ENCODE peak calls at places on chromosome 20, in four cellular contexts. W is NCI-H1092 treated with DMSO at 0.1 percent for 48 hours, T is upper lobe of right lung, M is AG10803. C is an unnamed sample.

GRCh38 chr20:5786930-5787826 is 37.0 kb downstream of the SHLD1 start:
- DNase-seq in T (no peak), M (peak; percentile 62), W (no peak), C (no peak)

GRCh38 chr20:51480507-51481270 is 61.8 kb downstream of the NFATC2 start:
- DNase-seq in T (no peak), W (no peak), M (no peak), C (no peak)

GRCh38 chr20:33415948-33416347 is 14.6 kb upstream of the CDK5RAP1 start:
- DNase-seq in T (no peak), W (no peak), M (peak; percentile 47), C (peak; percentile 26)

GRCh38 chr20:38290829-38291581 is 13.0 kb upstream of the BPI start:
- DNase-seq in T (no peak), W (no peak), M (peak; percentile 66), C (peak; percentile 38)

GRCh38 chr20:50288128-50288623 is 97.5 kb downstream of the CEBPB start:
- DNase-seq in T (no peak), M (no peak), W (no peak), C (no peak)

GRCh38 chr20:44166008-44166407 is 21.0 kb downstream of the JPH2 start:
- DNase-seq in M (peak; percentile 85), W (no peak), T (no peak), C (no peak)

GRCh38 chr20:56566621-56567020 is 33.6 kb downstream of the FAM209B start:
- DNase-seq in W (no peak), T (no peak), M (no peak), C (no peak)

GRCh38 chr20:3727333-3728035 is 5.0 kb upstream of the HSPA12B start:
- DNase-seq in M (peak; percentile 66), W (no peak), T (peak; percentile 36), C (no peak)

GRCh38 chr20:21100590-21101452 is 5.3 kb downstream of the LINC00237 start:
- DNase-seq in W (peak; percentile 78), M (peak; percentile 32), T (peak; percentile 67), C (peak; percentile 32)

GRCh38 chr20:33181482-33182093 is 13.6 kb downstream of the BPIFA2 start:
- DNase-seq in M (no peak), T (no peak), W (no peak), C (no peak)

GRCh38 chr20:1841554-1842140 is 53.6 kb upstream of the SIRPA start:
- DNase-seq in W (no peak), T (no peak), M (peak; percentile 59), C (no peak)

GRCh38 chr20:8331740-8332412 is 199.8 kb downstream of the PLCB1 start:
- DNase-seq in M (peak; percentile 86), T (no peak), W (no peak), C (no peak)

GRCh38 chr20:57560554-57561355 is at the start of gene PCK1:
- DNase-seq in T (no peak), M (no peak), W (no peak), C (no peak)

GRCh38 chr20:37943501-37944455 is 40.9 kb downstream of the VSTM2L start:
- DNase-seq in W (no peak), M (no peak), T (peak; percentile 51), C (no peak)

GRCh38 chr20:11718474-11719094 is 199.1 kb upstream of the BTBD3 start:
- DNase-seq in M (no peak), T (no peak), W (peak; percentile 18), C (no peak)

GRCh38 chr20:63475209-63475608 is 2.8 kb upstream of the KCNQ2 start:
- DNase-seq in M (peak; percentile 19), T (no peak), W (no peak), C (no peak)

GRCh38 chr20:7775072-7775471 is 165.2 kb downstream of the HAO1 start:
- DNase-seq in W (no peak), T (no peak), M (peak; percentile 69), C (no peak)

GRCh38 chr20:13995086-13995665 is at the start of gene MACROD2:
- DNase-seq in T (peak; percentile 98), W (peak; percentile 93), M (peak; percentile 92), C (peak; percentile 92)

GRCh38 chr20:58634818-58635665 is 16.0 kb upstream of the STX16 start:
- DNase-seq in M (no peak), W (no peak), T (peak; percentile 57), C (no peak)

GRCh38 chr20:58268936-58269619 is 40.4 kb upstream of the RAB22A start:
- DNase-seq in T (no peak), W (no peak), M (no peak), C (no peak)

GRCh38 chr20:51014797-51015722 is 7.8 kb downstream of the KCNG1 start:
- DNase-seq in T (no peak), M (peak; percentile 61), W (peak; percentile 26), C (peak; percentile 83)

GRCh38 chr20:561437-562231 is 18.0 kb upstream of the CSNK2A1 start:
- DNase-seq in M (peak; percentile 59), W (peak; percentile 39), T (no peak), C (peak; percentile 69)

GRCh38 chr20:38685853-38686473 is 38.3 kb upstream of the SLC32A1 start:
- DNase-seq in T (peak; percentile 77), W (no peak), M (peak; percentile 21), C (peak; percentile 70)

GRCh38 chr20:50415516-50416268 is 94.5 kb upstream of the PTPN1 start:
- DNase-seq in M (peak; percentile 95), W (no peak), T (peak; percentile 99), C (no peak)

GRCh38 chr20:63942250-63943006 is 13.8 kb downstream of the UCKL1 start:
- DNase-seq in W (no peak), M (no peak), T (peak; percentile 81), C (no peak)

GRCh38 chr20:41910558-41910957 is 292.4 kb upstream of the CHD6 start:
- DNase-seq in W (no peak), T (no peak), M (no peak), C (no peak)

GRCh38 chr20:17916365-17916996 is 52.1 kb downstream of the SNX5 start:
- DNase-seq in W (no peak), M (peak; percentile 78), T (no peak), C (no peak)

GRCh38 chr20:36670665-36671357 is 24.8 kb upstream of the SLA2 start:
- DNase-seq in W (no peak), M (no peak), T (no peak), C (no peak)

GRCh38 chr20:19935842-19936241 is 81.3 kb upstream of the NAA20 start:
- DNase-seq in W (no peak), M (peak; percentile 65), T (no peak), C (no peak)

GRCh38 chr20:3885711-3886110 is 3.5 kb upstream of the PANK2 start:
- DNase-seq in W (no peak), M (no peak), T (no peak), C (no peak)

GRCh38 chr20:33280775-33281174 is 2.2 kb upstream of the BPIFB1 start:
- DNase-seq in M (no peak), W (peak; percentile 15), T (no peak), C (no peak)

GRCh38 chr20:37295001-37295400 is 5.5 kb downstream of the MANBAL start:
- DNase-seq in T (no peak), M (peak; percentile 97), W (no peak), C (no peak)

GRCh38 chr20:8721098-8721497 is 347.8 kb upstream of the PLCB4 start:
- DNase-seq in W (peak; percentile 37), T (no peak), M (peak; percentile 71), C (peak; percentile 38)

GRCh38 chr20:17614176-17614811 is 44.4 kb downstream of the DSTN start:
- DNase-seq in M (peak; percentile 70), W (no peak), T (peak; percentile 76), C (no peak)

GRCh38 chr20:32490942-32491763 is 94.0 kb downstream of the NOL4L start:
- DNase-seq in T (no peak), M (no peak), W (no peak), C (no peak)